ENCODE peak calls at places on chromosomes 1 and 21, in six cellular contexts. Q, O, Z, M, Y and E are unnamed samples.
A peak's percentile ranks its signal among the peaks of the same experiment; 100 is the strongest.

GRCh38 chr1:110746644-110747259 is 72.0 kb upstream of the KCNA3 start:
- DNase-seq in Q (peak; percentile 67), O (peak; percentile 53), Z (peak; percentile 19), M (peak; percentile 47), Y (peak; percentile 71), E (peak; percentile 86)

GRCh38 chr1:211639500-211640361 is 35.7 kb downstream of the NEK2 start:
- DNase-seq in Q (no peak), O (peak; percentile 97), Z (no peak), M (peak; percentile 80), Y (no peak), E (no peak)

GRCh38 chr21:46114963-46115362 is 17.1 kb downstream of the COL6A2 start:
- DNase-seq in Q (no peak), O (no peak), Z (no peak), M (no peak), Y (no peak), E (no peak)

GRCh38 chr1:15703562-15703961 is 19.4 kb downstream of the PLEKHM2 start:
- DNase-seq in Q (no peak), O (peak; percentile 91), Z (no peak), M (peak; percentile 89), Y (no peak), E (peak; percentile 36)

GRCh38 chr21:39911792-39912191 is 44.6 kb downstream of the PCP4 start:
- DNase-seq in Q (no peak), O (no peak), Z (no peak), M (no peak), Y (no peak), E (no peak)

GRCh38 chr1:65164633-65165032 is 16.6 kb downstream of the AK4 start:
- DNase-seq in Q (no peak), O (no peak), Z (no peak), M (no peak), Y (no peak), E (no peak)

GRCh38 chr1:3211582-3211981 is 142.6 kb downstream of the PRDM16 start:
- DNase-seq in Q (no peak), O (no peak), Z (no peak), M (no peak), Y (no peak), E (no peak)

GRCh38 chr1:172647110-172647564 is 11.8 kb upstream of the FASLG start:
- DNase-seq in Q (no peak), O (peak; percentile 26), Z (no peak), M (no peak), Y (no peak), E (no peak)

GRCh38 chr1:21896652-21897532 is 40.2 kb downstream of the HSPG2 start:
- DNase-seq in Q (no peak), O (no peak), Z (no peak), M (no peak), Y (no peak), E (peak; percentile 49)

GRCh38 chr1:65065535-65066378 is 82.2 kb upstream of the AK4 start:
- DNase-seq in Q (peak; percentile 84), O (no peak), Z (no peak), M (no peak), Y (peak; percentile 27), E (peak; percentile 89)

GRCh38 chr1:217747156-217747769 is 116.1 kb downstream of the SPATA17 start:
- DNase-seq in Q (no peak), O (peak; percentile 41), Z (no peak), M (peak; percentile 33), Y (no peak), E (no peak)

GRCh38 chr1:4091996-4092395 is 191.9 kb upstream of the C1orf174 start:
- DNase-seq in Q (no peak), O (no peak), Z (no peak), M (no peak), Y (no peak), E (no peak)

GRCh38 chr21:44988607-44989537 is 49.0 kb downstream of the SLX9 start:
- DNase-seq in Q (no peak), O (no peak), Z (no peak), M (no peak), Y (no peak), E (no peak)

GRCh38 chr1:182955596-182956588 is 2.9 kb upstream of the SHCBP1L start:
- DNase-seq in Q (no peak), O (peak; percentile 92), Z (no peak), M (peak; percentile 77), Y (no peak), E (no peak)

DNA sequence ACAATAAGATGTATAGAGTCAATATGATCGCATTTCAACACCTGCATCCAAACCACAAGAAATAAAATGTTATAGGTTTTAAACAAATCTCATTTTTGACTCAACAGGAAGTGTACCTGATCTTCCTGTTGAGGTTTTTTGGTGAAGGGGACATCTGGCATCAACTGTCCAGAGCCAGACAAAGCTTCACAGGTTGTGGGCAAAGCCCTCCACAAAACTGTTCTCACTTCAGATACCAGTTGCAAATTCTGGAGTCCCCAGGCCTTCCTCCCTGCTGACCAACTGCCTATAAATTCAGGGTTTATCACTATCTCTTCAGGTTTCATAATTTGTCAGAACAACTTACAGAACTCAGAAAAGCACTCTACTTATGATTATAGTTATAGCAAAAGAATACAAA is 326.1 kb upstream of the CAMK1G start:
- DNase-seq in Q (no peak), O (no peak), Z (no peak), M (no peak), Y (no peak), E (no peak)
- H4K91ac ChIP-seq in Q (no peak overlapping the region), O (no peak overlapping the region), Z (no peak overlapping the region), M (no peak overlapping the region), Y (no peak overlapping the region), E (no peak overlapping the region)

DNA sequence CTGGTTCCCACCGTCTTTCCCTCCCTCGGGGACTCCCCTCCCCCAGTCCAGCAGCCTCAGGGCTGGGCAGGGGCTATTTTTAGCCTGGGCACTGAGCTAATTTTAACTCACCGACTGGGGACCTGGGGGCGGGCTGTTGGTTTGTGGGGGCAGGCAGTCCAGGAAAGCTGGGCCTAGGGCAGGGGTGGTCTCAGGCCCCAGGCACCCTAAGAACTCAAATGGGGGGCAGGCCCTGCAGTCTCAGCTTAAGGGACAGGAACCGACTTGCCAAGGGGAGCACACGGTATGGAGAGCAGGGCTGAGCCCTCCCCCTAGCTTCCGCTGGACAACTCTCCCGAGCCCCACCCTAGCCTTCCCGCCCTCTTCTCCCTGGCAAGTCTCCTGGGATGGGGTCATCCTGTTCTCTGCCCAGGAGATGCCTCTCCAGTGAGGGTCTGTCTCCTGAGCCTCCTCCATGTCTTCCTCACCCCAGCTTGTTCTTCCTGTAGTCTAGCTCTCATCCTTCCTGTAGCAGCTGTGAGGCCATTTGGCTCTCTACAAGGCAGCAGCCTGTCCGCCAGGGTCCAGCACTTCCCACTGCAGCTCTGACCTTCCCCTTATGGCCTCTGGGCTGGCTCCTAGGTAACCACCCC is 10.1 kb downstream of the MEF2D start:
- DNase-seq in Q (peak; percentile 60), O (no peak), Z (no peak), M (peak; percentile 71), Y (no peak), E (no peak)
- H2BK5ac ChIP-seq in Q (no peak overlapping the region), O (no peak overlapping the region), Z (peak overlapping the region; percentile 63), M (no peak overlapping the region), Y (peak overlapping the region; percentile 93), E (no peak overlapping the region)

GRCh38 chr1:11061652-11062365 is 2.0 kb upstream of the SRM start:
- DNase-seq in Q (no peak), O (no peak), Z (no peak), M (no peak), Y (no peak), E (no peak)
- H3K23ac ChIP-seq in Q (no peak overlapping the region), O (peak overlapping the region; percentile 41), Z (no peak overlapping the region), M (no peak overlapping the region), Y (no peak overlapping the region), E (no peak overlapping the region)

GRCh38 chr1:205983925-205984725 is 19.1 kb downstream of the RAB7B start:
- DNase-seq in Q (peak; percentile 80), O (peak; percentile 55), Z (no peak), M (peak; percentile 64), Y (peak; percentile 39), E (peak; percentile 68)
- H4K91ac ChIP-seq in Q (no peak overlapping the region), O (no peak overlapping the region), Z (no peak overlapping the region), M (no peak overlapping the region), Y (no peak overlapping the region), E (no peak overlapping the region)

GRCh38 chr1:54134301-54134700 is 18.5 kb downstream of the CDCP2 start:
- DNase-seq in Q (no peak), O (no peak), Z (no peak), M (no peak), Y (no peak), E (no peak)

GRCh38 chr1:54137532-54138061 is 15.2 kb downstream of the CDCP2 start:
- DNase-seq in Q (no peak), O (peak; percentile 50), Z (no peak), M (peak; percentile 72), Y (no peak), E (no peak)

GRCh38 chr1:54135436-54136120 is 17.2 kb downstream of the CDCP2 start:
- DNase-seq in Q (no peak), O (peak; percentile 61), Z (peak; percentile 38), M (peak; percentile 79), Y (no peak), E (no peak)

GRCh38 chr1:54136963-54137531 is 15.8 kb downstream of the CDCP2 start:
- DNase-seq in Q (no peak), O (no peak), Z (no peak), M (no peak), Y (no peak), E (no peak)

DNA sequence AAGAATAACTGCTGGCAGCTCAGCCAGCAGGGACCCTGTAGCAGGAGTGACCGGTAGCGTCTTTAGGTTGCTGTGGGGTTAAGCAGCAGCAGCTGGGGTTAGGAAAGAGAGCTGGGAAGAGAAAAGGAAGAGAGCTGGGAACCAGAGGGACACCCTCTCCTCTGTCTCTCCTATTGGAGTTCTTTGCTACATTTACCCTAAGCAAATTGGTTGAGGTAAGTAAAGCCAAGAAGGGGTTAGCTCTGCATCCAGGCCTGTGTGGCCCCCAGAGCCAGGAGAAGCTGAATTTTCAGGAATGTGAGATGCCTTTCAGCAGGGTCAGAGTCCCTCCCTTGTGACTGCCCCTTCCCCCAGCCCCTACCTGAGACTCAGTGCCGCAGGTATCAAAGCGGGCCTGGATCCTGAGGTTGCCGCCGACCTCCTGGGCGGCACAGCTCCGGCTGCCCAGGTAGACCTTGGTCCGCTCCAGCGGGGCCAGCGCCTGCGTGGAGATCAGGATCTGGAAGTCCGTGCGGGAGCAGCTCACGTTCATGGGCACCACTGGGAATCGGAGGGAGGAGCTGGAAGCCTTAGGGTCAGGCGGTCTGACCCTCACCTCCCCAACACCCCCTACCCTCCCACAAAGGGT is 16.4 kb downstream of the CDCP2 start:
- DNase-seq in Q (no peak), O (no peak), Z (no peak), M (peak; percentile 12), Y (no peak), E (no peak)
- H2BK5ac ChIP-seq in Q (no peak overlapping the region), O (peak overlapping the region; percentile 57), Z (peak overlapping the region; percentile 44), M (peak overlapping the region; percentile 57), Y (peak overlapping the region; percentile 21), E (peak overlapping the region; percentile 92)

GRCh38 chr1:207321045-207321789 is at the start of gene CD55:
- DNase-seq in Q (peak; percentile 98), O (peak; percentile 86), Z (peak; percentile 96), M (peak; percentile 92), Y (peak; percentile 80), E (peak; percentile 99)
- H3K23ac ChIP-seq in Q (no peak within 1 kb of the TSS), O (peak within 1 kb of the TSS; percentile 85), Z (no peak within 1 kb of the TSS), M (no peak within 1 kb of the TSS), Y (peak within 1 kb of the TSS; percentile 76), E (no peak within 1 kb of the TSS)